ENCODE peak calls at places on chromosomes 16 and 17, in eight cellular contexts. A is prostate gland; L is astrocyte; E is CD8-positive, alpha-beta T cell; X is naive thymus-derived CD4-positive, alpha-beta T cell; M is RWPE1; H is fibroblast of lung; I is body of pancreas. D is an unnamed sample.
A peak's percentile ranks its signal among the peaks of the same experiment; 100 is the strongest.

GRCh38 chr17:1907216-1907631 is 77.4 kb downstream of the RPA1 start:
- DNase-seq in A (no peak), L (no peak), E (no peak), X (no peak), M (no peak), H (no peak), I (peak; percentile 26), D (peak; percentile 50)

GRCh38 chr16:11050954-11051353 is 106.6 kb downstream of the CLEC16A start:
- DNase-seq in A (no peak), L (no peak), E (no peak), X (no peak), M (no peak), H (no peak), I (no peak), D (no peak)

GRCh38 chr17:66727634-66728570 is 107.0 kb upstream of the CACNG5 start:
- DNase-seq in A (peak; percentile 58), L (peak; percentile 30), E (peak; percentile 10), X (peak; percentile 20), M (peak; percentile 68), H (peak; percentile 40), I (peak; percentile 79), D (peak; percentile 53)

GRCh38 chr17:80927791-80928216 is 63.8 kb upstream of the CHMP6 start:
- DNase-seq in A (no peak), L (peak; percentile 37), E (no peak), X (no peak), M (no peak), H (peak; percentile 54), I (peak; percentile 2), D (no peak)

GRCh38 chr17:34254651-34255380 is at the start of gene CCL2:
- DNase-seq in A (peak; percentile 73), L (peak; percentile 86), E (no peak), X (no peak), M (peak; percentile 34), H (peak; percentile 90), I (peak; percentile 55), D (no peak)

GRCh38 chr17:66306413-66306812 is 4.0 kb downstream of the PRKCA start:
- DNase-seq in A (no peak), L (peak; percentile 68), E (no peak), X (no peak), M (no peak), H (peak; percentile 70), I (no peak), D (no peak)

GRCh38 chr16:13766334-13766733 is 153.6 kb upstream of the ERCC4 start:
- DNase-seq in A (no peak), L (no peak), E (no peak), X (no peak), M (no peak), H (no peak), I (no peak), D (no peak)

GRCh38 chr17:17305282-17305801 is 2.2 kb downstream of the NT5M start:
- DNase-seq in A (no peak), L (no peak), E (peak; percentile 40), X (peak; percentile 59), M (no peak), H (no peak), I (no peak), D (no peak)

GRCh38 chr17:4960279-4960922 is 7.2 kb downstream of the SPAG7 start:
- DNase-seq in A (no peak), L (no peak), E (no peak), X (no peak), M (no peak), H (no peak), I (no peak), D (no peak)

GRCh38 chr17:66673668-66674276 is 161.1 kb upstream of the CACNG5 start:
- DNase-seq in A (peak; percentile 73), L (peak; percentile 54), E (peak; percentile 30), X (peak; percentile 85), M (peak; percentile 54), H (peak; percentile 62), I (peak; percentile 51), D (no peak)

GRCh38 chr16:58198022-58198683 is at the start of gene CSNK2A2:
- DNase-seq in A (peak; percentile 51), L (peak; percentile 31), E (peak; percentile 59), X (peak; percentile 60), M (peak; percentile 84), H (peak; percentile 65), I (peak; percentile 78), D (peak; percentile 20)
- H3K27ac ChIP-seq in A (no peak within 1 kb of the TSS), L (no peak within 1 kb of the TSS), E (no peak within 1 kb of the TSS), X (peak within 1 kb of the TSS; percentile 62), M (peak within 1 kb of the TSS; percentile 55), H (peak within 1 kb of the TSS; percentile 59), I (peak within 1 kb of the TSS; percentile 43), D (no peak within 1 kb of the TSS)

GRCh38 chr17:43024407-43025289 is at the start of gene RND2:
- DNase-seq in A (peak; percentile 87), L (peak; percentile 90), E (peak; percentile 71), X (peak; percentile 78), M (peak; percentile 82), H (peak; percentile 93), I (peak; percentile 90), D (peak; percentile 79)

GRCh38 chr17:43019418-43019817 is 2.8 kb downstream of the VAT1 start:
- DNase-seq in A (no peak), L (no peak), E (no peak), X (no peak), M (no peak), H (no peak), I (no peak), D (no peak)

GRCh38 chr17:43020789-43021738 is 1.1 kb downstream of the VAT1 start:
- DNase-seq in A (peak; percentile 46), L (peak; percentile 39), E (peak; percentile 12), X (peak; percentile 51), M (peak; percentile 83), H (peak; percentile 58), I (peak; percentile 55), D (peak; percentile 30)

GRCh38 chr17:43020030-43020621 is 2.1 kb downstream of the VAT1 start:
- DNase-seq in A (no peak), L (no peak), E (no peak), X (no peak), M (no peak), H (no peak), I (no peak), D (no peak)

DNA sequence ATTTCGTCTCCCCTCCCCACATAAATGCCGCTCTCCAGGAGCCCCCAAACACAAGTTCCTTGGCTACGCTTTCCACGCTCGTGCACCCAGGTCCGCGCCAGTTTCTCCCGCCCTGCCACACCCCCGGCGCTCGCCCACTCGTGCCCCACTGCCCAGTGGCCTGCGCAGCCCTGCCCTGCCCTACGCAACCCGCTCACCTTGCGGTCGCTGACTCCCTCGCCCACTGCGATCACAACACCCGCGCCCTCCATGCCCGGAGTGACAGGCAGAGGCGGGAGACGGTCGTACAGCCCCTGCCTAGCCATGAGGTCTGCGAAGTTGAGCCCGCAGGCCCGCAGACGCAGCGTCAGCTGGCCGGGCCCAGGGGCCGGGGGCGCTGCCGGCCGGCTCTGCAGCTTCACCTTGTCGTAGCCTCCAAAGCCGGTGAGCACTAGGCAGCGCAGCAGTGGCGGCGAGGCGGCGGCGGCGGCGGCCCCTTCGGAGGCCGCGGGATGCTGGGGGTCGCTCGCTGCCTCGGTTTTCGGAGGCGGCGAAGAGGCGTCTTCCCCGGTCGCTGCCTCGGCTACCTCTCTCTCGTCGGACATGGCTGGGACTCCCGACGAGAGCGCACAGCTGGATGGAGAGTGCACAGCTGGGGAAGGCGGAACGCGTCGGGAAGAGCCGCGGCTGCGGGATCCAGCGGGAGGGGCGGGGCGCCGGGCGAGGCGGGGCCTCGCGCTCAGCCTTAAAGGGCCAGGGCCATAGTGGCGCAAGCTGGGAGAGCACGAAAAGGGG is at the start of gene VAT1:
- DNase-seq in A (peak; percentile 74), L (peak; percentile 33), E (peak; percentile 59), X (peak; percentile 45), M (peak; percentile 81), H (peak; percentile 63), I (peak; percentile 86), D (peak; percentile 66)
- H3K27ac ChIP-seq in A (peak within 1 kb of the TSS; percentile 80), L (peak within 1 kb of the TSS; percentile 55), E (peak within 1 kb of the TSS; percentile 37), X (peak within 1 kb of the TSS; percentile 73), M (peak within 1 kb of the TSS; percentile 91), H (peak within 1 kb of the TSS; percentile 81), I (peak within 1 kb of the TSS; percentile 76), D (peak within 1 kb of the TSS; percentile 93)

DNA sequence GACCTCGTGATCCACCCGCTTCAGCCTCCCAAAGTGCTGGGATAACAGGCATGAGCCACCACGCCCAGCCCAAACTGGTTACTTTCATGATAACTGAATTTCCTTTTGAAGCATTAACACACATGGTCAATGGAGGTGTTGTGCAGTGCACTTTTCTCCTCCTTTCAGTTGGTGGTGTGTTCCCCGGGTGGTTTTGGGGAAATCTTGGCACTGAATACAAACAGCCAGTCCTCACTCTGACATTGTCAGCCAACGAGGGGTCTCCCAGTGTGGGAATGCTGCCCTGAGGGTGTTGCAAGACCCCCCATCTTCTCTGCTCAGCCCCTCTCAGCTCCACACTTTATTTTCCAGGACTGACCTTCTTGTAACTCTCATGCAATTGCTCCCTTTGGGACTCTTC is 70.5 kb downstream of the SOX9 start:
- DNase-seq in A (no peak), L (no peak), E (no peak), X (no peak), M (no peak), H (no peak), I (no peak), D (no peak)
- H3K27ac ChIP-seq in A (no peak overlapping the region), L (no peak overlapping the region), E (no peak overlapping the region), X (no peak overlapping the region), M (no peak overlapping the region), H (no peak overlapping the region), I (no peak overlapping the region), D (no peak overlapping the region)

GRCh38 chr17:59401725-59402124 is 70.3 kb downstream of the YPEL2 start:
- DNase-seq in A (no peak), L (no peak), E (no peak), X (no peak), M (no peak), H (no peak), I (no peak), D (no peak)

GRCh38 chr17:59399914-59400313 is 68.5 kb downstream of the YPEL2 start:
- DNase-seq in A (no peak), L (no peak), E (no peak), X (no peak), M (no peak), H (no peak), I (no peak), D (no peak)

GRCh38 chr17:59401274-59401673 is 69.8 kb downstream of the YPEL2 start:
- DNase-seq in A (no peak), L (no peak), E (no peak), X (no peak), M (no peak), H (no peak), I (no peak), D (no peak)

GRCh38 chr17:59400858-59401257 is 69.4 kb downstream of the YPEL2 start:
- DNase-seq in A (no peak), L (no peak), E (no peak), X (no peak), M (no peak), H (no peak), I (no peak), D (no peak)

DNA sequence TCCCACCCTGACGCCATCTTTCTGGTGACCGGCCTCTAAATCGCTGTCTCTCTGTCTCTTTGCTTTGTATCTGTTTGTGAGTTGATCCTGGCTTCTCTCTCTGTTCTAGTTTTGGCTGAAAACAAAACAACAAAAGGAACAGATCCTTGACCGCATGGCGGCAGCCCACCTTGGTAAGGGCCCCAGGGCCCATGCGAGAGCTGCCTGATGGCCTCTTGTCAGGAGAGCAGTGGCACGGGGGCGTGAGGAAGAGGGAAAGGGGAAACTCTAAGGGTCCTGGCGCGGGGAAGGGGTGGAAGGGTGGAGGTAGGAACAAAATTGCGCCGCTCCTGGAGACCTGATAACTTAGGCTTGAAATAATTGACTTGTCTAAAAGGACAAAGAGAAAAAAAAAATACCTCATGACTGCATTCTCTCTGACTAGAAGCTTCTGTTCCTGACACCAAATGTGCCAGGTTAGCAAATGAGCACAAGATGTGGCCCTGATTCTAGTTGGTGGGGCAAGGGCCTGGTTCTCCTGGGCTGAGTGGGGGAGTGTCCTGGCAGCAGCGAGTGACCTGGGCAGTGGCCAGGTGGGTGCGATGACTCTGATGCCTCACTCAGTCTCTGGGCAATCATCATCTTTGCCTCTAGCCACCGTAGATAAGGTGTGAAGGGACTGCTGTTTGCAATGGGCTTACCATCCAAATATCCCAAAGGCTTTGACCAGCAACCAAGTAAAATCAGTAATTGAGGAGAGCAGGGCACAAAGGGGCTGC is 66.0 kb downstream of the YPEL2 start:
- DNase-seq in A (no peak), L (no peak), E (no peak), X (no peak), M (no peak), H (no peak), I (no peak), D (no peak)
- H3K27ac ChIP-seq in A (no peak overlapping the region), L (no peak overlapping the region), E (no peak overlapping the region), X (no peak overlapping the region), M (no peak overlapping the region), H (no peak overlapping the region), I (no peak overlapping the region), D (peak overlapping the region; percentile 4)

D was measured in caudate nucleus.